ENCODE peak calls at places on chromosomes 1 and 21, in six cellular contexts. F, H, B, N, U and Y are unnamed samples.

GRCh38 chr1:17617787-17618557 is 78.5 kb downstream of the ARHGEF10L start:
- DNase-seq in F (peak; percentile 71), H (no peak), B (no peak), N (no peak), U (no peak), Y (no peak)

GRCh38 chr1:47785561-47786271 is 211.5 kb downstream of the TRABD2B start:
- DNase-seq in F (no peak), H (no peak), B (peak; percentile 6), N (no peak), U (no peak), Y (no peak)

GRCh38 chr1:9400425-9401079 is 107.9 kb downstream of the SPSB1 start:
- DNase-seq in F (no peak), H (no peak), B (peak; percentile 65), N (no peak), U (no peak), Y (no peak)

GRCh38 chr1:181135815-181136737 is 47.6 kb downstream of the IER5 start:
- DNase-seq in F (no peak), H (no peak), B (peak; percentile 39), N (no peak), U (peak; percentile 81), Y (peak; percentile 65)

GRCh38 chr1:205983925-205984725 is 19.1 kb downstream of the RAB7B start:
- DNase-seq in F (peak; percentile 67), H (peak; percentile 72), B (peak; percentile 72), N (peak; percentile 46), U (no peak), Y (no peak)

GRCh38 chr1:101474039-101474665 is 237.3 kb downstream of the S1PR1 start:
- DNase-seq in F (no peak), H (peak; percentile 10), B (peak; percentile 50), N (no peak), U (no peak), Y (no peak)

GRCh38 chr1:206001476-206001888 is 1.7 kb downstream of the RAB7B start:
- DNase-seq in F (no peak), H (no peak), B (peak; percentile 94), N (no peak), U (peak; percentile 70), Y (peak; percentile 80)

GRCh38 chr1:109783436-109783835 is 19.7 kb upstream of the EPS8L3 start:
- DNase-seq in F (peak; percentile 57), H (no peak), B (no peak), N (no peak), U (no peak), Y (no peak)

GRCh38 chr1:203408485-203409229 is 57.7 kb upstream of the FMOD start:
- DNase-seq in F (peak; percentile 59), H (no peak), B (no peak), N (no peak), U (peak; percentile 22), Y (no peak)

GRCh38 chr1:172515927-172516326 is 17.0 kb upstream of the SUCO start:
- DNase-seq in F (no peak), H (no peak), B (no peak), N (no peak), U (no peak), Y (no peak)

GRCh38 chr21:41817228-41817627 is 50.4 kb upstream of the RIPK4 start:
- DNase-seq in F (no peak), H (peak; percentile 86), B (peak; percentile 49), N (peak; percentile 48), U (peak; percentile 31), Y (peak; percentile 50)

GRCh38 chr1:85264150-85264549 is 4.7 kb upstream of the C1orf52 start:
- DNase-seq in F (no peak), H (no peak), B (no peak), N (no peak), U (no peak), Y (no peak)

GRCh38 chr21:14120091-14120734 is 90.5 kb downstream of the LIPI start:
- DNase-seq in F (no peak), H (peak; percentile 22), B (peak; percentile 64), N (peak; percentile 17), U (no peak), Y (no peak)

GRCh38 chr21:35052786-35053185 is 3.7 kb upstream of the RUNX1 start:
- DNase-seq in F (no peak), H (no peak), B (no peak), N (no peak), U (no peak), Y (no peak)

GRCh38 chr21:28539623-28539988 is 453.1 kb downstream of the LTN1 start:
- DNase-seq in F (no peak), H (no peak), B (no peak), N (no peak), U (no peak), Y (no peak)

GRCh38 chr1:32702599-32703478 is at the start of gene SYNC:
- DNase-seq in F (peak; percentile 81), H (peak; percentile 67), B (no peak), N (no peak), U (peak; percentile 45), Y (peak; percentile 71)

GRCh38 chr1:244653439-244654283 is 735 bp downstream of the DESI2 start:
- DNase-seq in F (no peak), H (peak; percentile 25), B (no peak), N (no peak), U (no peak), Y (no peak)

GRCh38 chr1:60589916-60590315 is 492.4 kb upstream of the NFIA start:
- DNase-seq in F (no peak), H (no peak), B (no peak), N (no peak), U (no peak), Y (no peak)

GRCh38 chr1:60591583-60591982 is 490.8 kb upstream of the NFIA start:
- DNase-seq in F (no peak), H (no peak), B (no peak), N (no peak), U (no peak), Y (no peak)

GRCh38 chr1:60583696-60584095 is 498.7 kb upstream of the NFIA start:
- DNase-seq in F (no peak), H (no peak), B (no peak), N (no peak), U (no peak), Y (no peak)

DNA sequence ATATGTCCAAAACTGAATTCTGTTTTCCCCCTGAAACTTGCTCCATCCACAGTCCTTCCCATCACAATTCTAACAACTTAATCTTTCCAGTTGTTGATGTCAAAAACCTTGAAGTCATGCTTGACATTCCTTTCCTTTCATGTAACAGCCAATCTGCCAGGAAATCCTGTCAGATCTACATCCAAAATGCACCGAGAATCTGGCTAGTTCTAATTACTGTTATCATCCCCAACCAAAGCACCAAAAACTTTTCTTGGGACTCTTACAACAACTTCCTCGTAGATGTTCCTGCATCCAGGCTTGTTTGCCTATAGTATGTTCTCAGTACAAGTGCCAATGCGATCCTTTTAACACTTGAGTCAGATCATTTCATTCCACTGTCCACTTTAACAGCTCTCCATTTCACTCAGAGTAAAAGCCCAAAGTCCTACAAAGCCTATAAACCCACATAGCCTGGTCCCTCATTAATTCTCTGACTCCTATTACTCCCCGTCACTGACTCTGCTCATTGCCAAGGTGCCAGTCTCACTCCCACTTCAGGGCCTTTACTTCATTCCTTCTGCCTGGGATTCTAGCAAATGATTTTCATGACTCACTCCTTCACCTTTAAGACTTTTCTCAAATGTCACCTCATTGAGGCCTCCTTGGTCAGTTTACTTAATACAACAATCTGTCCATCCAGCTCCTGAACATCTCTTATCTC is 493.2 kb upstream of the NFIA start:
- DNase-seq in F (no peak), H (no peak), B (no peak), N (no peak), U (no peak), Y (no peak)
- TF ChIP-seq CTCF in F (no peak), H (no peak), B (no peak), N (no peak), U (no peak), Y (no peak)

GRCh38 chr1:56806804-56807203 is 12.4 kb downstream of the FYB2 start:
- DNase-seq in F (no peak), H (no peak), B (no peak), N (no peak), U (no peak), Y (no peak)

GRCh38 chr1:56816264-56816663 is 2.9 kb downstream of the FYB2 start:
- DNase-seq in F (no peak), H (no peak), B (no peak), N (no peak), U (no peak), Y (no peak)

GRCh38 chr1:56814205-56814604 is 5.0 kb downstream of the FYB2 start:
- DNase-seq in F (no peak), H (no peak), B (no peak), N (no peak), U (no peak), Y (no peak)

GRCh38 chr1:56808385-56808784 is 10.8 kb downstream of the FYB2 start:
- DNase-seq in F (no peak), H (no peak), B (no peak), N (no peak), U (no peak), Y (no peak)

DNA sequence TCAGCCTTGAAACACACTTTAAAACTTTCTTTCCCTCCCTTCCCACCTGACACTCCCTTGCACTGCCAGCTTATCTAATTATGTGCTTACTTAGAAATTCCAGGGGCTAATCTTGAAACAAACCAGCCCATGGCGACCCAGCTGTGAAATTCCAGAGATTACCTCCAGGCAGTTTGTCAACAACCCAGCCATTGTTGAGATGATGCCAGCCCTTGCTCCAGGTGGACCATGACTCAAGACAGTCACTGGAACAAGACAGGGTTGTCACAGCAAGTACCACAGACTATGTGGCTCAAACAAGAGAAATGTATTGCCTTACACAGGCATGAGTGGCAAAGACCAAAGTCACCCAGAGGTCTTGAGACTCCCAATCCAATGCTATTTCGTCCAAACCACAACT is 7.9 kb downstream of the FYB2 start:
- DNase-seq in F (no peak), H (no peak), B (no peak), N (no peak), U (no peak), Y (no peak)
- TF ChIP-seq CTCF in F (no peak), H (no peak), B (no peak), N (no peak), U (no peak), Y (no peak)

GRCh38 chr1:204623894-204624361 is 61.6 kb downstream of the LRRN2 start:
- DNase-seq in F (no peak), H (no peak), B (peak; percentile 45), N (no peak), U (no peak), Y (no peak)
- TF ChIP-seq CTCF in F (no peak), H (no peak), B (peak; percentile 31), N (peak; percentile 49), U (no peak), Y (no peak)

DNA sequence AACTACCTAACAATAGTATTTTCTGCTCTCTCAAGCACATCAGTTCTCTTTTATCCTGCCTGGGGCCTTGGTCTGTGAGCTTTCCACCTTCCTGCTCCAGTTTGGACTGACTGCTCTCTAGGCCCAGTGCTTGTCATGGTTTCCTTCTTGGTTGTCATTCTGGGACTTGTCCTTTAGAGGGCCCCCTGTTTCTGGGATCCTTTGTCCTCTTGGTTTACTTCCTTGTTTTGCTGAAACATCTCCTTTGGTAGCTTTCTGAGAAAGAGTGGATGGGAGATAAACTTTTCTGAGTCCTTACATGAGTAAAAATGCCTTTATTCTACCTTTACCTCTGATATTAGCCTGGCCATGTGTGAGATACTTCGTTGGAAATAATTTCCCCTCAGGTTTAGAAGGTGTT is 4.7 kb downstream of the SLC1A7 start:
- DNase-seq in F (no peak), H (no peak), B (peak; percentile 29), N (no peak), U (no peak), Y (no peak)
- TF ChIP-seq CTCF in F (no peak), H (no peak), B (peak; percentile 33), N (peak; percentile 26), U (no peak), Y (no peak)